ENCODE peak calls at places on chromosomes 11 and 22, in eight cellular contexts. One of them, this sample, is unnamed.

GRCh38 chr11:4677948-4678347 is 19.7 kb downstream of the OR51E2 start:
- DNase-seq in psoas muscle: no peak
- DNase-seq in right cardiac atrium: no peak
- DNase-seq in NCI-H1930: no peak
- DNase-seq in Daoy: no peak
- DNase-seq in substantia nigra: no peak
- DNase-seq in nephron progenitor cell: no peak
- DNase-seq in body of pancreas: no peak
- DNase-seq in this sample: no peak

GRCh38 chr11:62555464-62556092 is 9.0 kb upstream of the AHNAK start:
- DNase-seq in substantia nigra: no peak
- DNase-seq in body of pancreas: no peak
- DNase-seq in Daoy: peak
- DNase-seq in right cardiac atrium: peak
- DNase-seq in nephron progenitor cell: no peak
- DNase-seq in NCI-H1930: no peak
- DNase-seq in psoas muscle: peak
- DNase-seq in this sample: peak

GRCh38 chr11:13761712-13762111 is 93.2 kb downstream of the FAR1 start:
- DNase-seq in psoas muscle: no peak
- DNase-seq in body of pancreas: no peak
- DNase-seq in nephron progenitor cell: no peak
- DNase-seq in Daoy: no peak
- DNase-seq in right cardiac atrium: no peak
- DNase-seq in NCI-H1930: no peak
- DNase-seq in substantia nigra: no peak
- DNase-seq in this sample: no peak

GRCh38 chr11:8222820-8223512 is 40.7 kb downstream of the LMO1 start:
- DNase-seq in body of pancreas: no peak
- DNase-seq in right cardiac atrium: no peak
- DNase-seq in substantia nigra: no peak
- DNase-seq in NCI-H1930: no peak
- DNase-seq in Daoy: peak
- DNase-seq in psoas muscle: no peak
- DNase-seq in nephron progenitor cell: no peak
- DNase-seq in this sample: peak

GRCh38 chr22:44925465-44926123 is 84.2 kb downstream of the PHF21B start:
- DNase-seq in nephron progenitor cell: no peak
- DNase-seq in right cardiac atrium: no peak
- DNase-seq in psoas muscle: no peak
- DNase-seq in Daoy: no peak
- DNase-seq in NCI-H1930: no peak
- DNase-seq in body of pancreas: no peak
- DNase-seq in substantia nigra: no peak
- DNase-seq in this sample: peak

GRCh38 chr22:19730662-19731360 is 7.5 kb downstream of the GP1BB start:
- DNase-seq in substantia nigra: peak
- DNase-seq in body of pancreas: peak
- DNase-seq in psoas muscle: peak
- DNase-seq in NCI-H1930: peak
- DNase-seq in Daoy: peak
- DNase-seq in right cardiac atrium: peak
- DNase-seq in nephron progenitor cell: peak
- DNase-seq in this sample: peak

GRCh38 chr11:18019650-18020049 is 6.8 kb upstream of the SERGEF start:
- DNase-seq in nephron progenitor cell: no peak
- DNase-seq in substantia nigra: no peak
- DNase-seq in right cardiac atrium: no peak
- DNase-seq in psoas muscle: no peak
- DNase-seq in NCI-H1930: no peak
- DNase-seq in Daoy: no peak
- DNase-seq in body of pancreas: no peak
- DNase-seq in this sample: no peak

GRCh38 chr22:24521791-24522245 is 26.7 kb downstream of the UPB1 start:
- DNase-seq in nephron progenitor cell: no peak
- DNase-seq in substantia nigra: no peak
- DNase-seq in body of pancreas: peak
- DNase-seq in psoas muscle: peak
- DNase-seq in Daoy: peak
- DNase-seq in right cardiac atrium: no peak
- DNase-seq in NCI-H1930: peak
- DNase-seq in this sample: peak

GRCh38 chr22:19723990-19724827 is 870 bp downstream of the GP1BB start:
- DNase-seq in body of pancreas: no peak
- DNase-seq in nephron progenitor cell: peak
- DNase-seq in Daoy: no peak
- DNase-seq in right cardiac atrium: peak
- DNase-seq in substantia nigra: no peak
- DNase-seq in NCI-H1930: peak
- DNase-seq in psoas muscle: no peak
- DNase-seq in this sample: no peak

GRCh38 chr22:32557424-32557823 is 82.8 kb downstream of the FBXO7 start:
- DNase-seq in NCI-H1930: no peak
- DNase-seq in right cardiac atrium: no peak
- DNase-seq in psoas muscle: no peak
- DNase-seq in nephron progenitor cell: no peak
- DNase-seq in Daoy: no peak
- DNase-seq in substantia nigra: no peak
- DNase-seq in body of pancreas: no peak
- DNase-seq in this sample: no peak

GRCh38 chr11:57357827-57358226 is 19.7 kb downstream of the P2RX3 start:
- DNase-seq in NCI-H1930: no peak
- DNase-seq in right cardiac atrium: no peak
- DNase-seq in Daoy: no peak
- DNase-seq in body of pancreas: no peak
- DNase-seq in psoas muscle: no peak
- DNase-seq in substantia nigra: no peak
- DNase-seq in nephron progenitor cell: no peak
- DNase-seq in this sample: no peak

GRCh38 chr22:35642305-35642741 is 5.9 kb upstream of the APOL6 start:
- DNase-seq in psoas muscle: peak
- DNase-seq in body of pancreas: no peak
- DNase-seq in substantia nigra: no peak
- DNase-seq in nephron progenitor cell: no peak
- DNase-seq in Daoy: no peak
- DNase-seq in NCI-H1930: no peak
- DNase-seq in right cardiac atrium: peak
- DNase-seq in this sample: no peak

GRCh38 chr22:46587492-46588278 is 32.5 kb upstream of the GRAMD4 start:
- DNase-seq in NCI-H1930: no peak
- DNase-seq in nephron progenitor cell: no peak
- DNase-seq in psoas muscle: peak
- DNase-seq in substantia nigra: no peak
- DNase-seq in Daoy: no peak
- DNase-seq in body of pancreas: no peak
- DNase-seq in right cardiac atrium: peak
- DNase-seq in this sample: peak

GRCh38 chr11:65852508-65853248 is 5.3 kb downstream of the CFL1 start:
- DNase-seq in NCI-H1930: no peak
- DNase-seq in nephron progenitor cell: no peak
- DNase-seq in right cardiac atrium: peak
- DNase-seq in Daoy: no peak
- DNase-seq in body of pancreas: peak
- DNase-seq in psoas muscle: no peak
- DNase-seq in substantia nigra: no peak
- DNase-seq in this sample: peak

GRCh38 chr11:111635706-111636045 is 33.4 kb downstream of the SIK2 start:
- DNase-seq in nephron progenitor cell: no peak
- DNase-seq in Daoy: peak
- DNase-seq in body of pancreas: peak
- DNase-seq in substantia nigra: peak
- DNase-seq in NCI-H1930: no peak
- DNase-seq in right cardiac atrium: peak
- DNase-seq in psoas muscle: no peak
- DNase-seq in this sample: no peak

GRCh38 chr11:3178349-3178748 is 13.2 kb upstream of the OSBPL5 start:
- DNase-seq in right cardiac atrium: no peak
- DNase-seq in psoas muscle: no peak
- DNase-seq in Daoy: no peak
- DNase-seq in body of pancreas: no peak
- DNase-seq in substantia nigra: no peak
- DNase-seq in nephron progenitor cell: no peak
- DNase-seq in NCI-H1930: no peak
- DNase-seq in this sample: no peak

GRCh38 chr11:62142921-62143320 is 19.1 kb downstream of the INCENP start:
- DNase-seq in Daoy: no peak
- DNase-seq in nephron progenitor cell: no peak
- DNase-seq in NCI-H1930: no peak
- DNase-seq in body of pancreas: no peak
- DNase-seq in substantia nigra: no peak
- DNase-seq in psoas muscle: no peak
- DNase-seq in right cardiac atrium: peak
- DNase-seq in this sample: no peak

GRCh38 chr22:20131856-20132685 is 467 bp downstream of the ZDHHC8 start:
- DNase-seq in psoas muscle: peak
- DNase-seq in body of pancreas: peak
- DNase-seq in nephron progenitor cell: peak
- DNase-seq in NCI-H1930: no peak
- DNase-seq in substantia nigra: no peak
- DNase-seq in right cardiac atrium: peak
- DNase-seq in Daoy: no peak
- DNase-seq in this sample: no peak

GRCh38 chr22:43570531-43571144 is 158.8 kb downstream of the MPPED1 start:
- DNase-seq in right cardiac atrium: no peak
- DNase-seq in Daoy: no peak
- DNase-seq in NCI-H1930: no peak
- DNase-seq in nephron progenitor cell: no peak
- DNase-seq in body of pancreas: no peak
- DNase-seq in substantia nigra: no peak
- DNase-seq in psoas muscle: no peak
- DNase-seq in this sample: no peak

GRCh38 chr22:29263791-29264216 is 4.0 kb downstream of the RHBDD3 start:
- DNase-seq in right cardiac atrium: no peak
- DNase-seq in nephron progenitor cell: no peak
- DNase-seq in NCI-H1930: no peak
- DNase-seq in psoas muscle: no peak
- DNase-seq in substantia nigra: no peak
- DNase-seq in Daoy: no peak
- DNase-seq in body of pancreas: peak
- DNase-seq in this sample: no peak

GRCh38 chr11:103220133-103220532 is 110.9 kb downstream of the DYNC2H1 start:
- DNase-seq in Daoy: no peak
- DNase-seq in body of pancreas: no peak
- DNase-seq in substantia nigra: no peak
- DNase-seq in nephron progenitor cell: no peak
- DNase-seq in NCI-H1930: no peak
- DNase-seq in psoas muscle: no peak
- DNase-seq in right cardiac atrium: no peak
- DNase-seq in this sample: no peak

GRCh38 chr22:48234011-48234410 is 1471.6 kb downstream of the TBC1D22A start:
- DNase-seq in nephron progenitor cell: no peak
- DNase-seq in Daoy: peak
- DNase-seq in right cardiac atrium: no peak
- DNase-seq in body of pancreas: no peak
- DNase-seq in substantia nigra: no peak
- DNase-seq in NCI-H1930: no peak
- DNase-seq in psoas muscle: no peak
- DNase-seq in this sample: no peak

GRCh38 chr11:13486926-13487660 is 8.7 kb downstream of the PTH start:
- DNase-seq in Daoy: peak
- DNase-seq in right cardiac atrium: peak
- DNase-seq in psoas muscle: no peak
- DNase-seq in substantia nigra: peak
- DNase-seq in NCI-H1930: peak
- DNase-seq in nephron progenitor cell: peak
- DNase-seq in body of pancreas: peak
- DNase-seq in this sample: peak

GRCh38 chr11:72582206-72583176 is 91.7 kb downstream of the PDE2A start:
- DNase-seq in nephron progenitor cell: no peak
- DNase-seq in right cardiac atrium: no peak
- DNase-seq in body of pancreas: peak
- DNase-seq in psoas muscle: peak
- DNase-seq in NCI-H1930: no peak
- DNase-seq in substantia nigra: no peak
- DNase-seq in Daoy: no peak
- DNase-seq in this sample: peak

GRCh38 chr11:59151761-59152160 is 9.1 kb downstream of the FAM111A start:
- DNase-seq in NCI-H1930: no peak
- DNase-seq in body of pancreas: no peak
- DNase-seq in nephron progenitor cell: no peak
- DNase-seq in substantia nigra: no peak
- DNase-seq in right cardiac atrium: no peak
- DNase-seq in Daoy: no peak
- DNase-seq in psoas muscle: no peak
- DNase-seq in this sample: no peak

GRCh38 chr22:50613291-50613981 is 12.8 kb downstream of the MAPK8IP2 start:
- DNase-seq in body of pancreas: peak
- DNase-seq in Daoy: no peak
- DNase-seq in psoas muscle: peak
- DNase-seq in NCI-H1930: no peak
- DNase-seq in substantia nigra: no peak
- DNase-seq in nephron progenitor cell: no peak
- DNase-seq in right cardiac atrium: no peak
- DNase-seq in this sample: no peak

GRCh38 chr11:128756469-128756868 is 62.6 kb downstream of the FLI1 start:
- DNase-seq in psoas muscle: no peak
- DNase-seq in substantia nigra: no peak
- DNase-seq in body of pancreas: no peak
- DNase-seq in NCI-H1930: no peak
- DNase-seq in nephron progenitor cell: no peak
- DNase-seq in Daoy: no peak
- DNase-seq in right cardiac atrium: no peak
- DNase-seq in this sample: no peak

GRCh38 chr11:35588627-35589026 is 29.6 kb upstream of the FJX1 start:
- DNase-seq in psoas muscle: no peak
- DNase-seq in NCI-H1930: no peak
- DNase-seq in nephron progenitor cell: no peak
- DNase-seq in body of pancreas: no peak
- DNase-seq in substantia nigra: no peak
- DNase-seq in Daoy: no peak
- DNase-seq in right cardiac atrium: no peak
- DNase-seq in this sample: no peak

GRCh38 chr22:23536821-23537345 is 43.2 kb downstream of the IGLL1 start:
- DNase-seq in NCI-H1930: no peak
- DNase-seq in psoas muscle: no peak
- DNase-seq in substantia nigra: no peak
- DNase-seq in nephron progenitor cell: no peak
- DNase-seq in Daoy: no peak
- DNase-seq in right cardiac atrium: no peak
- DNase-seq in body of pancreas: no peak
- DNase-seq in this sample: no peak

GRCh38 chr22:19522190-19522880 is 1.9 kb downstream of the CLDN5 start:
- DNase-seq in body of pancreas: no peak
- DNase-seq in nephron progenitor cell: no peak
- DNase-seq in psoas muscle: no peak
- DNase-seq in substantia nigra: peak
- DNase-seq in Daoy: no peak
- DNase-seq in NCI-H1930: no peak
- DNase-seq in right cardiac atrium: peak
- DNase-seq in this sample: no peak

GRCh38 chr11:66007201-66007634 is 4.6 kb upstream of the CST6 start:
- DNase-seq in substantia nigra: no peak
- DNase-seq in nephron progenitor cell: no peak
- DNase-seq in right cardiac atrium: no peak
- DNase-seq in Daoy: no peak
- DNase-seq in body of pancreas: no peak
- DNase-seq in NCI-H1930: no peak
- DNase-seq in psoas muscle: no peak
- DNase-seq in this sample: no peak

GRCh38 chr11:111777094-111778046 is 11.2 kb upstream of the PPP2R1B start:
- DNase-seq in Daoy: peak
- DNase-seq in NCI-H1930: peak
- DNase-seq in substantia nigra: no peak
- DNase-seq in right cardiac atrium: no peak
- DNase-seq in body of pancreas: peak
- DNase-seq in nephron progenitor cell: no peak
- DNase-seq in psoas muscle: no peak
- DNase-seq in this sample: no peak

GRCh38 chr22:17190702-17191101 is 28.5 kb downstream of the ADA2 start:
- DNase-seq in NCI-H1930: no peak
- DNase-seq in psoas muscle: no peak
- DNase-seq in body of pancreas: no peak
- DNase-seq in right cardiac atrium: no peak
- DNase-seq in nephron progenitor cell: no peak
- DNase-seq in Daoy: no peak
- DNase-seq in substantia nigra: no peak
- DNase-seq in this sample: no peak

GRCh38 chr22:49106136-49106930 is 721.3 kb downstream of the BRD1 start:
- DNase-seq in Daoy: no peak
- DNase-seq in nephron progenitor cell: peak
- DNase-seq in psoas muscle: no peak
- DNase-seq in right cardiac atrium: no peak
- DNase-seq in substantia nigra: no peak
- DNase-seq in NCI-H1930: no peak
- DNase-seq in body of pancreas: no peak
- DNase-seq in this sample: peak